ENCODE peak calls at places on chromosomes 7 and 10, in eight cellular contexts. One of them, this sample, is unnamed. For H3K9me3, the result is how much of the 10 kb centered on the place peaks cover.

GRCh38 chr10:87660484-87661133 is 931 bp downstream of the PAPSS2 start:
- DNase-seq in HCT116: no peak
- DNase-seq in neural progenitor cell: no peak
- DNase-seq in PC-3: no peak
- DNase-seq in MM.1S: peak
- DNase-seq in SK-N-SH: no peak
- DNase-seq in hepatocyte: peak
- DNase-seq in OCI-LY7: no peak
- DNase-seq in this sample: peak

GRCh38 chr7:138838166-138838565 is 40.2 kb upstream of the ATP6V0A4 start:
- DNase-seq in MM.1S: no peak
- DNase-seq in neural progenitor cell: no peak
- DNase-seq in HCT116: no peak
- DNase-seq in hepatocyte: no peak
- DNase-seq in OCI-LY7: no peak
- DNase-seq in SK-N-SH: no peak
- DNase-seq in PC-3: no peak
- DNase-seq in this sample: no peak

GRCh38 chr7:24881622-24882021 is 98.4 kb downstream of the OSBPL3 start:
- DNase-seq in PC-3: peak
- DNase-seq in SK-N-SH: no peak
- DNase-seq in hepatocyte: no peak
- DNase-seq in HCT116: no peak
- DNase-seq in OCI-LY7: no peak
- DNase-seq in neural progenitor cell: no peak
- DNase-seq in MM.1S: no peak
- DNase-seq in this sample: no peak

GRCh38 chr7:130841416-130841815 is 107.4 kb upstream of the KLF14 start:
- DNase-seq in PC-3: no peak
- DNase-seq in OCI-LY7: peak
- DNase-seq in MM.1S: no peak
- DNase-seq in HCT116: no peak
- DNase-seq in neural progenitor cell: no peak
- DNase-seq in hepatocyte: no peak
- DNase-seq in SK-N-SH: no peak
- DNase-seq in this sample: no peak

GRCh38 chr7:11552676-11553075 is 279.3 kb downstream of the THSD7A start:
- DNase-seq in PC-3: no peak
- DNase-seq in MM.1S: no peak
- DNase-seq in OCI-LY7: no peak
- DNase-seq in HCT116: no peak
- DNase-seq in SK-N-SH: no peak
- DNase-seq in neural progenitor cell: no peak
- DNase-seq in hepatocyte: no peak
- DNase-seq in this sample: no peak

GRCh38 chr10:62083868-62084267 is 182.4 kb downstream of the ARID5B start:
- DNase-seq in SK-N-SH: peak
- DNase-seq in HCT116: no peak
- DNase-seq in neural progenitor cell: no peak
- DNase-seq in MM.1S: no peak
- DNase-seq in hepatocyte: peak
- DNase-seq in OCI-LY7: no peak
- DNase-seq in PC-3: peak
- DNase-seq in this sample: peak

GRCh38 chr10:51960494-51960895 is 261.1 kb upstream of the CSTF2T start:
- DNase-seq in OCI-LY7: peak
- DNase-seq in MM.1S: peak
- DNase-seq in PC-3: peak
- DNase-seq in SK-N-SH: peak
- DNase-seq in hepatocyte: peak
- DNase-seq in neural progenitor cell: peak
- DNase-seq in HCT116: peak
- DNase-seq in this sample: peak

GRCh38 chr10:126895214-126895781 is 9.9 kb upstream of the DOCK1 start:
- DNase-seq in neural progenitor cell: no peak
- DNase-seq in hepatocyte: no peak
- DNase-seq in HCT116: no peak
- DNase-seq in SK-N-SH: no peak
- DNase-seq in OCI-LY7: no peak
- DNase-seq in PC-3: peak
- DNase-seq in MM.1S: no peak
- DNase-seq in this sample: no peak

GRCh38 chr10:62083413-62083794 is 181.9 kb downstream of the ARID5B start:
- DNase-seq in OCI-LY7: no peak
- DNase-seq in neural progenitor cell: no peak
- DNase-seq in SK-N-SH: no peak
- DNase-seq in PC-3: peak
- DNase-seq in hepatocyte: no peak
- DNase-seq in HCT116: no peak
- DNase-seq in MM.1S: no peak
- DNase-seq in this sample: peak

GRCh38 chr7:57199252-57199651 is 67.0 kb upstream of the ZNF479 start:
- DNase-seq in SK-N-SH: no peak
- DNase-seq in HCT116: no peak
- DNase-seq in MM.1S: no peak
- DNase-seq in hepatocyte: no peak
- DNase-seq in PC-3: no peak
- DNase-seq in neural progenitor cell: no peak
- DNase-seq in OCI-LY7: no peak
- DNase-seq in this sample: no peak

GRCh38 chr10:78815702-78816334 is 252.9 kb upstream of the ZMIZ1 start:
- DNase-seq in HCT116: no peak
- DNase-seq in neural progenitor cell: no peak
- DNase-seq in hepatocyte: no peak
- DNase-seq in OCI-LY7: no peak
- DNase-seq in SK-N-SH: no peak
- DNase-seq in MM.1S: no peak
- DNase-seq in PC-3: peak
- DNase-seq in this sample: no peak

GRCh38 chr10:7258948-7259523 is 151.8 kb downstream of the SFMBT2 start:
- DNase-seq in MM.1S: no peak
- DNase-seq in PC-3: no peak
- DNase-seq in HCT116: no peak
- DNase-seq in hepatocyte: no peak
- DNase-seq in neural progenitor cell: no peak
- DNase-seq in OCI-LY7: peak
- DNase-seq in SK-N-SH: peak
- DNase-seq in this sample: no peak

GRCh38 chr7:2003451-2003930 is 229.3 kb downstream of the MAD1L1 start:
- DNase-seq in SK-N-SH: no peak
- DNase-seq in PC-3: no peak
- DNase-seq in neural progenitor cell: no peak
- DNase-seq in OCI-LY7: no peak
- DNase-seq in MM.1S: no peak
- DNase-seq in HCT116: no peak
- DNase-seq in hepatocyte: no peak
- DNase-seq in this sample: no peak

GRCh38 chr7:156203923-156204322 is 391.7 kb upstream of the SHH start:
- DNase-seq in SK-N-SH: no peak
- DNase-seq in neural progenitor cell: no peak
- DNase-seq in HCT116: no peak
- DNase-seq in OCI-LY7: no peak
- DNase-seq in MM.1S: no peak
- DNase-seq in hepatocyte: no peak
- DNase-seq in PC-3: no peak
- DNase-seq in this sample: no peak

GRCh38 chr7:128410092-128410665 is 397 bp upstream of the IMPDH1 start:
- DNase-seq in hepatocyte: peak
- DNase-seq in OCI-LY7: peak
- DNase-seq in neural progenitor cell: peak
- DNase-seq in PC-3: peak
- DNase-seq in HCT116: peak
- DNase-seq in MM.1S: peak
- DNase-seq in SK-N-SH: peak
- DNase-seq in this sample: peak

GRCh38 chr7:155844526-155844925 is 32.3 kb upstream of the SHH start:
- DNase-seq in OCI-LY7: no peak
- DNase-seq in MM.1S: no peak
- DNase-seq in neural progenitor cell: no peak
- DNase-seq in HCT116: no peak
- DNase-seq in SK-N-SH: no peak
- DNase-seq in PC-3: no peak
- DNase-seq in hepatocyte: no peak
- DNase-seq in this sample: no peak

GRCh38 chr10:8778713-8779112 is 724.2 kb downstream of the GATA3 start:
- DNase-seq in SK-N-SH: no peak
- DNase-seq in hepatocyte: peak
- DNase-seq in neural progenitor cell: no peak
- DNase-seq in HCT116: no peak
- DNase-seq in OCI-LY7: no peak
- DNase-seq in PC-3: peak
- DNase-seq in MM.1S: no peak
- DNase-seq in this sample: no peak

GRCh38 chr7:128116740-128117139 is 85.5 kb upstream of the LRRC4 start:
- DNase-seq in HCT116: no peak
- DNase-seq in neural progenitor cell: no peak
- DNase-seq in SK-N-SH: peak
- DNase-seq in hepatocyte: no peak
- DNase-seq in MM.1S: no peak
- DNase-seq in OCI-LY7: no peak
- DNase-seq in PC-3: no peak
- DNase-seq in this sample: no peak

GRCh38 chr7:110017405-110017804 is 1073.5 kb upstream of the LRRN3 start:
- DNase-seq in SK-N-SH: no peak
- DNase-seq in neural progenitor cell: no peak
- DNase-seq in MM.1S: no peak
- DNase-seq in HCT116: no peak
- DNase-seq in hepatocyte: no peak
- DNase-seq in OCI-LY7: no peak
- DNase-seq in PC-3: peak
- DNase-seq in this sample: no peak

GRCh38 chr7:83149466-83149865 is 13.2 kb downstream of the PCLO start:
- DNase-seq in SK-N-SH: no peak
- DNase-seq in OCI-LY7: no peak
- DNase-seq in HCT116: no peak
- DNase-seq in hepatocyte: no peak
- DNase-seq in neural progenitor cell: no peak
- DNase-seq in MM.1S: no peak
- DNase-seq in PC-3: peak
- DNase-seq in this sample: no peak

GRCh38 chr10:93954726-93955363 is 38.9 kb upstream of the PLCE1 start:
- DNase-seq in HCT116: no peak
- DNase-seq in neural progenitor cell: no peak
- DNase-seq in MM.1S: no peak
- DNase-seq in SK-N-SH: no peak
- DNase-seq in OCI-LY7: no peak
- DNase-seq in hepatocyte: no peak
- DNase-seq in PC-3: peak
- DNase-seq in this sample: peak

GRCh38 chr7:79452495-79453265 is 787 bp downstream of the MAGI2 start:
- DNase-seq in hepatocyte: peak
- DNase-seq in HCT116: no peak
- DNase-seq in PC-3: no peak
- DNase-seq in MM.1S: no peak
- DNase-seq in SK-N-SH: peak
- DNase-seq in neural progenitor cell: peak
- DNase-seq in OCI-LY7: no peak
- DNase-seq in this sample: peak
- H3K4me2 ChIP-seq in hepatocyte: peak
- H3K4me2 ChIP-seq in HCT116: no peak
- H3K4me2 ChIP-seq in PC-3: peak
- H3K4me2 ChIP-seq in MM.1S: peak
- H3K4me2 ChIP-seq in SK-N-SH: peak
- H3K4me2 ChIP-seq in neural progenitor cell: peak
- H3K4me2 ChIP-seq in OCI-LY7: no peak
- H3K4me2 ChIP-seq in this sample: peak

GRCh38 chr10:112000466-112000865 is 183.1 kb downstream of the GPAM start:
- DNase-seq in hepatocyte: peak
- DNase-seq in PC-3: no peak
- DNase-seq in OCI-LY7: no peak
- DNase-seq in HCT116: no peak
- DNase-seq in SK-N-SH: no peak
- DNase-seq in neural progenitor cell: no peak
- DNase-seq in MM.1S: no peak
- DNase-seq in this sample: peak
- TF ChIP-seq EZH2phosphoT487 in hepatocyte: no peak
- TF ChIP-seq EZH2phosphoT487 in PC-3: no peak
- TF ChIP-seq EZH2phosphoT487 in OCI-LY7: no peak
- TF ChIP-seq EZH2phosphoT487 in HCT116: no peak
- TF ChIP-seq EZH2phosphoT487 in SK-N-SH: no peak
- TF ChIP-seq EZH2phosphoT487 in neural progenitor cell: no peak
- TF ChIP-seq EZH2phosphoT487 in MM.1S: no peak
- TF ChIP-seq EZH2phosphoT487 in this sample: no peak

DNA sequence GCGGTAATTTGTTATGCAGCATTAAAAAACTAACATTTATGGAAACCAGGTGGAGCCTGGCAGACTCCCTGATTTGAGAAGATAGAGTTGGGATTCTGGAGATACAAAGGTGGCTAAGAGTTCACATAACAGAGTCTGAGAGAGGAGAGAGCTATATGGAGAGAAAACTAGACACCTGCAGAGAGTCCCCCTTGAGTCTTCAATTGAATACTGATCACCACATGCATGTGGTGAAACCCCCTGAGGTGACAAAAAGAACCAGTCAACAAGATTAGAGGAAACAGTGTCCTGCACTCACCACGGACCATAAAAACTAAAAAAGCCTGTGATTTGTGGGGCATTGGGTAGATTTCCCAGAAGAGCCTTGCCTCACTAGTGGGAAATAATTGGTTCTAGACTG is 10.1 kb downstream of the GIMAP2 start:
- DNase-seq in neural progenitor cell: no peak
- DNase-seq in OCI-LY7: no peak
- DNase-seq in hepatocyte: no peak
- DNase-seq in HCT116: no peak
- DNase-seq in SK-N-SH: no peak
- DNase-seq in MM.1S: no peak
- DNase-seq in PC-3: no peak
- DNase-seq in this sample: no peak
- H3K9me3 ChIP-seq in neural progenitor cell: under half
- H3K9me3 ChIP-seq in OCI-LY7: under half
- H3K9me3 ChIP-seq in hepatocyte: under half
- H3K9me3 ChIP-seq in HCT116: under half
- H3K9me3 ChIP-seq in SK-N-SH: under half
- H3K9me3 ChIP-seq in MM.1S: under half
- H3K9me3 ChIP-seq in PC-3: under half
- H3K9me3 ChIP-seq in this sample: under half

GRCh38 chr10:35136263-35136815 is 9.7 kb downstream of the CREM start:
- DNase-seq in HCT116: no peak
- DNase-seq in OCI-LY7: peak
- DNase-seq in SK-N-SH: no peak
- DNase-seq in PC-3: no peak
- DNase-seq in MM.1S: no peak
- DNase-seq in neural progenitor cell: no peak
- DNase-seq in hepatocyte: no peak
- DNase-seq in this sample: no peak
- H3K4me2 ChIP-seq in HCT116: no peak
- H3K4me2 ChIP-seq in OCI-LY7: peak
- H3K4me2 ChIP-seq in SK-N-SH: no peak
- H3K4me2 ChIP-seq in PC-3: no peak
- H3K4me2 ChIP-seq in MM.1S: no peak
- H3K4me2 ChIP-seq in neural progenitor cell: no peak
- H3K4me2 ChIP-seq in hepatocyte: no peak
- H3K4me2 ChIP-seq in this sample: peak